ENCODE peak calls at places on chromosome 1, in nine cellular contexts. One of them, this sample, is unnamed.

GRCh38 chr1:47591801-47592200 is 154.0 kb downstream of the FOXD2 start:
- DNase-seq in endothelial cell of umbilical vein: no peak
- DNase-seq in pulmonary artery endothelial cell: no peak
- DNase-seq in psoas muscle: no peak
- DNase-seq in cardiac muscle cell: no peak
- DNase-seq in NCI-H2029 treated with DMSO at 0.1 percent for 48 hours: no peak
- DNase-seq in mesothelial cell of epicardium: no peak
- DNase-seq in NCI-H1417: no peak
- DNase-seq in AG04450: no peak
- DNase-seq in this sample: no peak

GRCh38 chr1:149848811-149849210 is 50.6 kb upstream of the BOLA1 start:
- DNase-seq in AG04450: no peak
- DNase-seq in NCI-H2029 treated with DMSO at 0.1 percent for 48 hours: no peak
- DNase-seq in NCI-H1417: no peak
- DNase-seq in psoas muscle: no peak
- DNase-seq in cardiac muscle cell: no peak
- DNase-seq in mesothelial cell of epicardium: no peak
- DNase-seq in endothelial cell of umbilical vein: no peak
- DNase-seq in pulmonary artery endothelial cell: no peak
- DNase-seq in this sample: no peak

GRCh38 chr1:53183277-53183990 is 13.2 kb upstream of the CPT2 start:
- DNase-seq in cardiac muscle cell: peak
- DNase-seq in NCI-H2029 treated with DMSO at 0.1 percent for 48 hours: no peak
- DNase-seq in psoas muscle: peak
- DNase-seq in NCI-H1417: no peak
- DNase-seq in endothelial cell of umbilical vein: no peak
- DNase-seq in pulmonary artery endothelial cell: no peak
- DNase-seq in AG04450: peak
- DNase-seq in mesothelial cell of epicardium: no peak
- DNase-seq in this sample: no peak

GRCh38 chr1:31683997-31684396 is 19.8 kb downstream of the COL16A1 start:
- DNase-seq in NCI-H2029 treated with DMSO at 0.1 percent for 48 hours: no peak
- DNase-seq in endothelial cell of umbilical vein: no peak
- DNase-seq in AG04450: no peak
- DNase-seq in psoas muscle: no peak
- DNase-seq in cardiac muscle cell: no peak
- DNase-seq in pulmonary artery endothelial cell: no peak
- DNase-seq in mesothelial cell of epicardium: no peak
- DNase-seq in NCI-H1417: no peak
- DNase-seq in this sample: no peak

GRCh38 chr1:33348676-33349080 is 27.8 kb upstream of the A3GALT2 start:
- DNase-seq in cardiac muscle cell: peak
- DNase-seq in NCI-H2029 treated with DMSO at 0.1 percent for 48 hours: no peak
- DNase-seq in NCI-H1417: peak
- DNase-seq in endothelial cell of umbilical vein: peak
- DNase-seq in AG04450: no peak
- DNase-seq in psoas muscle: peak
- DNase-seq in mesothelial cell of epicardium: no peak
- DNase-seq in pulmonary artery endothelial cell: no peak
- DNase-seq in this sample: no peak

GRCh38 chr1:87410771-87411170 is 82.1 kb downstream of the LMO4 start:
- DNase-seq in NCI-H2029 treated with DMSO at 0.1 percent for 48 hours: peak
- DNase-seq in AG04450: no peak
- DNase-seq in endothelial cell of umbilical vein: no peak
- DNase-seq in cardiac muscle cell: peak
- DNase-seq in mesothelial cell of epicardium: no peak
- DNase-seq in pulmonary artery endothelial cell: no peak
- DNase-seq in psoas muscle: peak
- DNase-seq in NCI-H1417: peak
- DNase-seq in this sample: no peak

GRCh38 chr1:83515566-83516169 is 483.3 kb downstream of the TTLL7 start:
- DNase-seq in cardiac muscle cell: no peak
- DNase-seq in NCI-H2029 treated with DMSO at 0.1 percent for 48 hours: no peak
- DNase-seq in psoas muscle: no peak
- DNase-seq in NCI-H1417: no peak
- DNase-seq in endothelial cell of umbilical vein: no peak
- DNase-seq in mesothelial cell of epicardium: no peak
- DNase-seq in AG04450: no peak
- DNase-seq in pulmonary artery endothelial cell: no peak
- DNase-seq in this sample: no peak

GRCh38 chr1:43935711-43936427 is 2.3 kb downstream of the ARTN start:
- DNase-seq in NCI-H1417: peak
- DNase-seq in endothelial cell of umbilical vein: no peak
- DNase-seq in cardiac muscle cell: no peak
- DNase-seq in psoas muscle: no peak
- DNase-seq in NCI-H2029 treated with DMSO at 0.1 percent for 48 hours: peak
- DNase-seq in AG04450: no peak
- DNase-seq in mesothelial cell of epicardium: no peak
- DNase-seq in pulmonary artery endothelial cell: no peak
- DNase-seq in this sample: no peak

GRCh38 chr1:153510984-153511410 is 24.8 kb downstream of the S100A6 start:
- DNase-seq in pulmonary artery endothelial cell: peak
- DNase-seq in NCI-H2029 treated with DMSO at 0.1 percent for 48 hours: peak
- DNase-seq in cardiac muscle cell: peak
- DNase-seq in AG04450: peak
- DNase-seq in NCI-H1417: peak
- DNase-seq in mesothelial cell of epicardium: peak
- DNase-seq in endothelial cell of umbilical vein: peak
- DNase-seq in psoas muscle: peak
- DNase-seq in this sample: peak

This sample was measured in NCI-H1930.